ENCODE peak calls at places on chromosomes 2 and 18, in five cellular contexts. X is activated naive CD4-positive, alpha-beta T cell treated with anti-CD3 and anti-CD28 coated beads for 36 hours; U is activated CD4-positive, alpha-beta T cell treated with anti-CD3 and anti-CD28 coated beads, Interleukin-2, amount 50 U/mL, for 1 hour; Q is stimulated activated CD8-positive, alpha-beta memory T cell treated with anti-CD3 and anti-CD28 coated beads, Interleukin-15, amount 100 ng/mL, for 48 hours; V is astrocyte of the spinal cord. S is an unnamed sample.

GRCh38 chr2:24359129-24359528 is 1.2 kb downstream of the ITSN2 start:
- DNase-seq in X (no peak), U (no peak), Q (no peak), V (no peak), S (peak; percentile 47)

GRCh38 chr18:69786427-69786826 is 161.2 kb downstream of the CD226 start:
- DNase-seq in X (no peak), U (no peak), Q (no peak), V (no peak), S (no peak)

GRCh38 chr2:118992740-118993391 is 50.9 kb downstream of the MARCO start:
- DNase-seq in X (no peak), U (no peak), Q (peak; percentile 4), V (no peak), S (no peak)

GRCh38 chr18:62715829-62716678 is 713 bp downstream of the PHLPP1 start:
- DNase-seq in X (peak; percentile 69), U (peak; percentile 54), Q (peak; percentile 32), V (peak; percentile 68), S (peak; percentile 45)

GRCh38 chr18:7946724-7947377 is 379.7 kb downstream of the PTPRM start:
- DNase-seq in X (peak; percentile 22), U (peak; percentile 10), Q (no peak), V (peak; percentile 87), S (peak; percentile 52)

GRCh38 chr2:118658581-118659248 is 188.7 kb downstream of the EN1 start:
- DNase-seq in X (no peak), U (no peak), Q (no peak), V (no peak), S (no peak)

GRCh38 chr18:74115046-74115445 is 32.6 kb downstream of the FBXO15 start:
- DNase-seq in X (no peak), U (no peak), Q (no peak), V (peak; percentile 67), S (no peak)

GRCh38 chr18:48673456-48674197 is 134.8 kb downstream of the CTIF start:
- DNase-seq in X (no peak), U (no peak), Q (no peak), V (no peak), S (no peak)

GRCh38 chr2:50722828-50723227 is 309.1 kb downstream of the NRXN1 start:
- DNase-seq in X (no peak), U (no peak), Q (no peak), V (no peak), S (no peak)

GRCh38 chr2:85431787-85432186 is 13.3 kb downstream of the SH2D6 start:
- DNase-seq in X (no peak), U (no peak), Q (no peak), V (no peak), S (no peak)

GRCh38 chr2:39991298-39991697 is 212.2 kb upstream of the THUMPD2 start:
- DNase-seq in X (no peak), U (no peak), Q (no peak), V (peak; percentile 14), S (no peak)

GRCh38 chr18:69757733-69758132 is 189.9 kb downstream of the CD226 start:
- DNase-seq in X (no peak), U (no peak), Q (no peak), V (peak; percentile 52), S (peak; percentile 63)

GRCh38 chr2:170525566-170525900 is 189.6 kb upstream of the SP5 start:
- DNase-seq in X (no peak), U (no peak), Q (no peak), V (peak; percentile 98), S (no peak)

S was measured in NCI-H510A treated with DMSO at 0.1 percent for 48 hours.